ENCODE peak calls at places on chromosomes 3 and 15, in four cellular contexts. V, R, U and T are unnamed samples. For H3K27me3, the result is how much of the 10 kb centered on the place peaks cover.

GRCh38 chr3:64645236-64645635 is 42.6 kb downstream of the ADAMTS9 start:
- DNase-seq in V (no peak), R (no peak), U (no peak), T (no peak)

GRCh38 chr3:11118181-11118682 is 36.1 kb upstream of the HRH1 start:
- DNase-seq in V (no peak), R (no peak), U (peak), T (no peak)

GRCh38 chr3:138051946-138052802 is 42.2 kb downstream of the CLDN18 start:
- DNase-seq in V (no peak), R (peak), U (no peak), T (no peak)

GRCh38 chr3:81544385-81544784 is 217.1 kb downstream of the GBE1 start:
- DNase-seq in V (no peak), R (no peak), U (no peak), T (no peak)

GRCh38 chr3:179546814-179547241 is 15.9 kb upstream of the ACTL6A start:
- DNase-seq in V (no peak), R (peak), U (no peak), T (no peak)

GRCh38 chr3:108022316-108023150 is 68.3 kb downstream of the CD47 start:
- DNase-seq in V (no peak), R (no peak), U (no peak), T (no peak)

GRCh38 chr3:15557511-15557946 is 36.0 kb upstream of the COLQ start:
- DNase-seq in V (no peak), R (peak), U (peak), T (peak)

GRCh38 chr3:50154476-50154839 is 666 bp upstream of the SEMA3F start:
- DNase-seq in V (no peak), R (no peak), U (no peak), T (no peak)

GRCh38 chr3:107969994-107970896 is 120.6 kb downstream of the CD47 start:
- DNase-seq in V (no peak), R (no peak), U (no peak), T (no peak)

DNA sequence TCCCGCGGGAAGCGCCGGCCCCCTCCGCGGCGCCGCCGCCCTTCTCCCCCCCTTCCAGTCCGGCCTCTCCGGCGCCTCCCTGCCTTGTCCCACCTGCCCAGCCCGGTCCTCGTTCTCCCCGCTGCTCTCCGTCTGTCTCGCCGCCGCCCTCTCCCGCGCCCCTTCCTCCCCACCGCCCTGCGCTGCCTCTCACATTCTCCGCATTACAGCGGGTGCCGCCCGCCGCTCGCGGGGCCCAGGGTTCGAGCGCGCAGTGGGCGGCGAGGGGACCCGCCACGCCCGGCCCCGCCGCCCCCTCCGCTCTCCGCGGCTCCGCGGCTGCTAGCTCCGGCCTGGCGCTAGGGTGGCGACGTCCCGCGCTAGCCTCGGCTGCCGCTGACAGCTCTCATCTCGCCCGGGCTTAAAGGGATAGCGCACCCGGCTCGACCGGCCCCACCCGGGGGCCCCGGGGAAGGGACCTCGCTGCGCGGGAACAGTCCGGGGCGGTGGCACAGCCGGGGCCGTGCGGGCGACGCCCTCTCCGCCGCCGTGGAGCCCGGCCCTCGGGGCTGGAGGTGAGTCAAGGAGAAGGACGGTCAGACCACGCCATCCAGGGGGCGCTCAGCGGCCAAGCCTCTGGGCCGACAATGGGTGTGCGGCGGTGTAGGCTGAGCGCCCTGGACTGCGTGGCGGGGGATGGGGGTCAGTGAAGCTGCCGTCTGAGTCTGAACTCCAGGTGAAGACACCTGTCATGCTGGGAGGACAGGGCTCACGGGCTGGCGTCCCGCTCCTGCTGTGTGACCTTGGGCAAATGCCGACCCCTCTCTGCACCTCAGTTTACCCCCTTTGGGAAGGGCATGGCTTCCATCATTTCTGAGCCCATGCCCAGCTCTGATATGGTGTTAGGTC is 187.4 kb upstream of the LINGO1 start:
- DNase-seq in V (no peak), R (no peak), U (no peak), T (peak)
- TF ChIP-seq POLR2AphosphoS5 in V (no peak), R (no peak), U (no peak), T (no peak)

DNA sequence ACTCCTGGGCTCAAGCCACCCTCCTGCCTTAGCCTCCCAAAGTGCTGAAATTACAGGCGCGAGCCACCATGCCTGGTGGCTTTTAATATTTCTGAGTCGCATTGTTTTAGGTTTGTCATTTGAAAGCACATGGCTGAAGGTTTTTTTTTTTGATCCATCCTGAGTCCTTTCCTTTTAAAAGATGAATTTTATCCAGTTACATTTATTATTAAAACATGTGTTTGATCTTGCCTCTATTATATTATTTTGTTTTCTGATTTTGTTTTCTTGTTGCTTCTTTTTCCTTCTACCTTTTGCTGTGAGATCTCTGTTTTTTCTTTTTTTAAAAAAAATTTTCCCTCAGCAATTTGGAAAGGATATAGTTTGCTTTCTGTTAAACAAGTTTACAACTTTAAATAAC is 76.4 kb downstream of the SCN5A start:
- DNase-seq in V (no peak), R (no peak), U (no peak), T (no peak)
- H3K27me3 ChIP-seq in V (under half), R (under half), U (under half), T (under half)

GRCh38 chr3:13522236-13522635 is 26.7 kb upstream of the FBLN2 start:
- DNase-seq in V (no peak), R (no peak), U (no peak), T (no peak)
- TF ChIP-seq POLR2AphosphoS5 in V (no peak), R (no peak), U (no peak), T (no peak)

GRCh38 chr15:41194444-41194843 is 36.1 kb downstream of the EXD1 start:
- DNase-seq in V (no peak), R (no peak), U (no peak), T (no peak)
- H3K27me3 ChIP-seq in V (under half), R (under half), U (under half), T (under half)